ENCODE peak calls at places on chromosomes 13 and 19, in four cellular contexts. One of them, this sample, is unnamed.

GRCh38 chr19:3285647-3286176 is 61.3 kb downstream of the CELF5 start:
- DNase-seq in GM12878: no peak
- DNase-seq in SK-N-SH: peak
- DNase-seq in HepG2: peak
- DNase-seq in this sample: peak

GRCh38 chr19:5090780-5091575 is 122.1 kb downstream of the KDM4B start:
- DNase-seq in SK-N-SH: peak
- DNase-seq in GM12878: no peak
- DNase-seq in HepG2: no peak
- DNase-seq in this sample: no peak

GRCh38 chr19:16591803-16592556 is 19.8 kb upstream of the SLC35E1 start:
- DNase-seq in HepG2: no peak
- DNase-seq in SK-N-SH: no peak
- DNase-seq in GM12878: no peak
- DNase-seq in this sample: no peak

GRCh38 chr13:86932935-86933334 is 738.2 kb upstream of the SLITRK5 start:
- DNase-seq in GM12878: no peak
- DNase-seq in SK-N-SH: no peak
- DNase-seq in HepG2: no peak
- DNase-seq in this sample: no peak

GRCh38 chr19:16319466-16319865 is 5.2 kb upstream of the KLF2 start:
- DNase-seq in HepG2: no peak
- DNase-seq in SK-N-SH: no peak
- DNase-seq in GM12878: no peak
- DNase-seq in this sample: no peak

GRCh38 chr19:5587661-5588060 is 19.9 kb upstream of the TINCR start:
- DNase-seq in SK-N-SH: peak
- DNase-seq in HepG2: no peak
- DNase-seq in GM12878: no peak
- DNase-seq in this sample: no peak

GRCh38 chr13:50916701-50917184 is 7.2 kb downstream of the RNASEH2B start:
- DNase-seq in GM12878: no peak
- DNase-seq in SK-N-SH: no peak
- DNase-seq in HepG2: no peak
- DNase-seq in this sample: no peak

GRCh38 chr13:40179882-40180281 is 486.6 kb downstream of the FOXO1 start:
- DNase-seq in GM12878: no peak
- DNase-seq in HepG2: no peak
- DNase-seq in SK-N-SH: no peak
- DNase-seq in this sample: no peak

GRCh38 chr13:39864221-39864620 is 208.8 kb downstream of the COG6 start:
- DNase-seq in GM12878: no peak
- DNase-seq in SK-N-SH: no peak
- DNase-seq in HepG2: no peak
- DNase-seq in this sample: no peak

GRCh38 chr13:113047587-113047986 is 58.0 kb upstream of the F7 start:
- DNase-seq in HepG2: no peak
- DNase-seq in GM12878: no peak
- DNase-seq in SK-N-SH: no peak
- DNase-seq in this sample: no peak

GRCh38 chr19:42281175-42282035 is 12.4 kb downstream of the CIC start:
- DNase-seq in HepG2: peak
- DNase-seq in GM12878: no peak
- DNase-seq in SK-N-SH: no peak
- DNase-seq in this sample: peak

GRCh38 chr13:21075303-21076264 is 14.2 kb upstream of the LATS2 start:
- DNase-seq in SK-N-SH: peak
- DNase-seq in GM12878: no peak
- DNase-seq in HepG2: no peak
- DNase-seq in this sample: no peak

GRCh38 chr19:6041991-6042421 is 64.1 kb upstream of the RANBP3 start:
- DNase-seq in SK-N-SH: no peak
- DNase-seq in GM12878: no peak
- DNase-seq in HepG2: no peak
- DNase-seq in this sample: no peak

GRCh38 chr19:2167896-2168618 is 4.3 kb downstream of the DOT1L start:
- DNase-seq in HepG2: peak
- DNase-seq in SK-N-SH: no peak
- DNase-seq in GM12878: peak
- DNase-seq in this sample: no peak

GRCh38 chr13:111337206-111337605 is 16.8 kb downstream of the TEX29 start:
- DNase-seq in SK-N-SH: no peak
- DNase-seq in HepG2: no peak
- DNase-seq in GM12878: no peak
- DNase-seq in this sample: no peak

GRCh38 chr19:11479470-11480080 is 1.3 kb downstream of the ELAVL3 start:
- DNase-seq in HepG2: peak
- DNase-seq in GM12878: no peak
- DNase-seq in SK-N-SH: peak
- DNase-seq in this sample: no peak

GRCh38 chr19:588758-589692 is 656 bp upstream of the HCN2 start:
- DNase-seq in SK-N-SH: peak
- DNase-seq in HepG2: no peak
- DNase-seq in GM12878: no peak
- DNase-seq in this sample: no peak

GRCh38 chr13:60790620-60791019 is 393.6 kb downstream of the TDRD3 start:
- DNase-seq in SK-N-SH: no peak
- DNase-seq in GM12878: no peak
- DNase-seq in HepG2: no peak
- DNase-seq in this sample: no peak

GRCh38 chr19:51257471-51257870 is 6.6 kb downstream of the SIGLECL1 start:
- DNase-seq in SK-N-SH: no peak
- DNase-seq in HepG2: no peak
- DNase-seq in GM12878: no peak
- DNase-seq in this sample: no peak

GRCh38 chr19:54430306-54431254 is 15.3 kb downstream of the TTYH1 start:
- DNase-seq in SK-N-SH: peak
- DNase-seq in GM12878: no peak
- DNase-seq in HepG2: no peak
- DNase-seq in this sample: no peak

GRCh38 chr13:59744747-59745394 is 418.9 kb downstream of the DIAPH3 start:
- DNase-seq in SK-N-SH: no peak
- DNase-seq in GM12878: no peak
- DNase-seq in HepG2: no peak
- DNase-seq in this sample: no peak

GRCh38 chr13:59750860-59751259 is 412.9 kb downstream of the DIAPH3 start:
- DNase-seq in SK-N-SH: peak
- DNase-seq in HepG2: no peak
- DNase-seq in GM12878: no peak
- DNase-seq in this sample: no peak

GRCh38 chr13:59746291-59746962 is 417.3 kb downstream of the DIAPH3 start:
- DNase-seq in SK-N-SH: no peak
- DNase-seq in HepG2: no peak
- DNase-seq in GM12878: no peak
- DNase-seq in this sample: no peak

GRCh38 chr13:59745395-59745788 is 418.3 kb downstream of the DIAPH3 start:
- DNase-seq in HepG2: peak
- DNase-seq in SK-N-SH: no peak
- DNase-seq in GM12878: no peak
- DNase-seq in this sample: no peak

GRCh38 chr13:59747529-59747928 is 416.2 kb downstream of the DIAPH3 start:
- DNase-seq in HepG2: peak
- DNase-seq in GM12878: no peak
- DNase-seq in SK-N-SH: no peak
- DNase-seq in this sample: no peak
- TF ChIP-seq USF2 in HepG2: no peak
- TF ChIP-seq USF2 in GM12878: no peak
- TF ChIP-seq USF2 in SK-N-SH: no peak
- TF ChIP-seq USF2 in this sample: no peak

GRCh38 chr13:30466841-30467252 is 1.1 kb upstream of the HMGB1 start:
- DNase-seq in GM12878: no peak
- DNase-seq in SK-N-SH: no peak
- DNase-seq in HepG2: no peak
- DNase-seq in this sample: no peak
- TF ChIP-seq PBX3 in GM12878: no peak
- TF ChIP-seq PBX3 in SK-N-SH: no peak
- TF ChIP-seq PBX3 in HepG2: no peak
- TF ChIP-seq PBX3 in this sample: no peak

GRCh38 chr19:14477417-14478112 is 2.4 kb upstream of the PTGER1 start:
- DNase-seq in HepG2: no peak
- DNase-seq in SK-N-SH: peak
- DNase-seq in GM12878: no peak
- DNase-seq in this sample: no peak

GRCh38 chr19:14476307-14476662 is 1.1 kb upstream of the PTGER1 start:
- DNase-seq in HepG2: no peak
- DNase-seq in GM12878: no peak
- DNase-seq in SK-N-SH: no peak
- DNase-seq in this sample: no peak

GRCh38 chr19:14475251-14476073 is at the start of gene PTGER1:
- DNase-seq in HepG2: no peak
- DNase-seq in SK-N-SH: peak
- DNase-seq in GM12878: no peak
- DNase-seq in this sample: peak

GRCh38 chr19:14478113-14478545 is 3.0 kb upstream of the PTGER1 start:
- DNase-seq in SK-N-SH: peak
- DNase-seq in GM12878: no peak
- DNase-seq in HepG2: no peak
- DNase-seq in this sample: no peak

GRCh38 chr19:14476663-14477401 is 1.7 kb upstream of the PTGER1 start:
- DNase-seq in GM12878: no peak
- DNase-seq in HepG2: no peak
- DNase-seq in SK-N-SH: peak
- DNase-seq in this sample: peak
- TF ChIP-seq USF2 in GM12878: no peak
- TF ChIP-seq USF2 in HepG2: no peak
- TF ChIP-seq USF2 in SK-N-SH: no peak
- TF ChIP-seq USF2 in this sample: no peak

GRCh38 chr13:47474326-47474725 is 526.7 kb downstream of the SUCLA2 start:
- DNase-seq in HepG2: no peak
- DNase-seq in GM12878: no peak
- DNase-seq in SK-N-SH: no peak
- DNase-seq in this sample: no peak

GRCh38 chr13:47480121-47480520 is 521.0 kb downstream of the SUCLA2 start:
- DNase-seq in GM12878: no peak
- DNase-seq in SK-N-SH: no peak
- DNase-seq in HepG2: no peak
- DNase-seq in this sample: no peak

GRCh38 chr13:47472516-47472915 is 528.6 kb downstream of the SUCLA2 start:
- DNase-seq in HepG2: no peak
- DNase-seq in SK-N-SH: no peak
- DNase-seq in GM12878: no peak
- DNase-seq in this sample: no peak

GRCh38 chr13:47478985-47479384 is 522.1 kb downstream of the SUCLA2 start:
- DNase-seq in SK-N-SH: no peak
- DNase-seq in GM12878: no peak
- DNase-seq in HepG2: no peak
- DNase-seq in this sample: no peak

GRCh38 chr13:47474845-47475244 is 526.2 kb downstream of the SUCLA2 start:
- DNase-seq in HepG2: no peak
- DNase-seq in SK-N-SH: no peak
- DNase-seq in GM12878: no peak
- DNase-seq in this sample: no peak
- TF ChIP-seq PBX3 in HepG2: no peak
- TF ChIP-seq PBX3 in SK-N-SH: no peak
- TF ChIP-seq PBX3 in GM12878: no peak
- TF ChIP-seq PBX3 in this sample: no peak

DNA sequence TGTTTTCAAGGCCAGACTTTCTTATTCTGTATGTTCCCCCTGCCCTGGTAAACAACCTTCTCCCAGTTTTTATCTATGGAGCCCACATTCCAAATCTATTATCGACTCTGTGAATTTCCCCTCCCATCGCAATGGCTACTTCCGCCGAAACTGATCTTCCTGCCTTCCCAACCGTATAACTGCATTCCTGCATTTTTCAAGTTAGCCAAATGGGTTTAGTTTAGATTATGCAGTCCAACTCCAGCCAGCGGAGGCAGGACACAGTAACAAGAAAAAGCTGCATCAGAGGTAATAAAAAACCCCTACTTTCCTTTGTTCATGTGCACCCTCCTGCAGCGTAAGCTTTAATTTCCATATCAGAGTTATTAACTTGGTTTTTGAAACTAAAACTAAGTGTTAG is 112.2 kb upstream of the ZNF91 start:
- DNase-seq in GM12878: no peak
- DNase-seq in SK-N-SH: no peak
- DNase-seq in HepG2: no peak
- DNase-seq in this sample: no peak
- TF ChIP-seq USF2 in GM12878: no peak
- TF ChIP-seq USF2 in SK-N-SH: no peak
- TF ChIP-seq USF2 in HepG2: no peak
- TF ChIP-seq USF2 in this sample: no peak

DNA sequence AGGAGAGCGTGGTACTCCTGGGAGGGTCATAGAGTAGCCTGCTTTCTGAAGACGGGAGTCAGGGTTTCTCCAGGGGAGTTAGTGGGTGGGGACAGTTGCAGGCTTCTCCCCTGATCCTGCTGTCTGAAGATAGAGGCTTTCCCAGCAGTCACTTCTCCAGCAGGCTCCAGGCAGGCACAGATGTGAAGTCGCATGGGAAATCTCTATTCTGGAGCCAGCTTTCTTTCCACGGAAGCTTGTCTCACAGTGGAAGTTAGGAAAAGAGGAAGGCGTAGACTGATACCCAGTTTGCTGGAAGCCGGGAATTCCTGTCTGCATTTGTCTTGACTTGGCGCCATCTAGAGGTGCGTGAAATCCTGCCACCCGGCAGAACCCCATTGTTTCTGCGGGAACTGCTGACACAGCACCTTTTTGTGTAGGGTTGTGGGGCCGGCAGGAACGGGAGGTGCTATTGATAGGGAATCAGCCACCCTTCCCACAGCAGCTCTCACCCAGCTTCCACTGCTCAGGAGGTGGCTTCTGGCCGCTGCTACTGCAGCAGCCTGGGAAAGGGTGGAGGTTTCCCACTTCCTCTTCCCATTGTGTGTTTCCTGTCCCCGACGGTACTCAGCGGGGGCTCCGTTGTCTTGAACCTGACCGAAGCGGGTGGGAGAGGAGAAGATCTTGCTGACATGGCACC is 28.5 kb upstream of the NPAS1 start:
- DNase-seq in GM12878: peak
- DNase-seq in HepG2: peak
- DNase-seq in SK-N-SH: peak
- DNase-seq in this sample: peak
- TF ChIP-seq PBX3 in GM12878: no peak
- TF ChIP-seq PBX3 in HepG2: no peak
- TF ChIP-seq PBX3 in SK-N-SH: no peak
- TF ChIP-seq PBX3 in this sample: no peak

GRCh38 chr13:97000295-97000925 is 6.1 kb upstream of the OXGR1 start:
- DNase-seq in HepG2: no peak
- DNase-seq in SK-N-SH: no peak
- DNase-seq in GM12878: no peak
- DNase-seq in this sample: no peak
- TF ChIP-seq USF2 in HepG2: no peak
- TF ChIP-seq USF2 in SK-N-SH: no peak
- TF ChIP-seq USF2 in GM12878: no peak
- TF ChIP-seq USF2 in this sample: no peak